ENCODE peak calls at places on chromosomes 3 and 15, in seven cellular contexts. B, Y, J, E, I, A and V are unnamed samples.

GRCh38 chr15:41629436-41629835 is 30.8 kb upstream of the MGA start:
- DNase-seq in Y (no peak), A (no peak), E (no peak), B (no peak), I (no peak), J (no peak), V (no peak)

GRCh38 chr3:39234041-39234440 is 41.6 kb upstream of the XIRP1 start:
- DNase-seq in I (no peak), A (no peak), E (no peak), Y (no peak), B (no peak), J (no peak), V (no peak)

GRCh38 chr15:72201346-72202029 is 3.9 kb upstream of the GRAMD2A start:
- DNase-seq in I (no peak), E (no peak), J (no peak), A (no peak), B (no peak), Y (no peak), V (no peak)

GRCh38 chr15:30954674-30955073 is 36.8 kb downstream of the MTMR10 start:
- DNase-seq in J (no peak), Y (no peak), E (peak; percentile 14), A (no peak), I (no peak), B (peak; percentile 41), V (no peak)

GRCh38 chr15:72554471-72555425 is 80.6 kb downstream of the ARIH1 start:
- DNase-seq in A (peak; percentile 38), I (no peak), J (no peak), E (peak; percentile 91), B (peak; percentile 93), Y (no peak), V (no peak)

GRCh38 chr15:47822066-47822465 is 104.8 kb downstream of the SEMA6D start:
- DNase-seq in A (no peak), B (no peak), E (no peak), Y (no peak), I (no peak), J (no peak), V (no peak)

GRCh38 chr15:73190189-73190601 is 137.9 kb downstream of the NEO1 start:
- DNase-seq in Y (no peak), J (no peak), I (peak; percentile 21), E (peak; percentile 17), A (no peak), B (peak; percentile 47), V (no peak)

GRCh38 chr3:179098388-179099077 is 26.9 kb upstream of the ZMAT3 start:
- DNase-seq in B (peak; percentile 79), A (peak; percentile 33), E (peak; percentile 70), Y (no peak), J (no peak), I (peak; percentile 26), V (no peak)

GRCh38 chr3:24365168-24365567 is 129.5 kb downstream of the THRB start:
- DNase-seq in A (no peak), I (peak; percentile 44), E (peak; percentile 91), Y (no peak), J (no peak), B (peak; percentile 94), V (no peak)

GRCh38 chr3:152738656-152739055 is 96.3 kb upstream of the P2RY1 start:
- DNase-seq in J (no peak), A (no peak), E (peak; percentile 10), B (peak; percentile 15), Y (no peak), I (no peak), V (no peak)

GRCh38 chr3:31227152-31227581 is 305.6 kb upstream of the STT3B start:
- DNase-seq in B (no peak), Y (no peak), I (no peak), E (peak; percentile 57), A (no peak), J (no peak), V (no peak)

GRCh38 chr15:89195836-89196235 is 25.5 kb downstream of the RLBP1 start:
- DNase-seq in I (peak; percentile 94), Y (no peak), B (no peak), E (no peak), J (no peak), A (no peak), V (no peak)

GRCh38 chr3:45608296-45608695 is 13.7 kb downstream of the LIMD1 start:
- DNase-seq in Y (no peak), J (no peak), I (no peak), B (no peak), A (no peak), E (no peak), V (no peak)

GRCh38 chr15:73564255-73564654 is 68.9 kb downstream of the NPTN start:
- DNase-seq in J (no peak), A (no peak), Y (no peak), I (peak; percentile 40), E (peak; percentile 85), B (peak; percentile 48), V (no peak)

GRCh38 chr15:38208779-38209178 is 43.9 kb upstream of the SPRED1 start:
- DNase-seq in A (no peak), I (no peak), E (no peak), Y (no peak), J (no peak), B (no peak), V (no peak)

GRCh38 chr3:111636506-111636905 is 41.4 kb upstream of the ZBED2 start:
- DNase-seq in A (no peak), J (no peak), I (no peak), E (no peak), Y (no peak), B (no peak), V (no peak)

GRCh38 chr3:113210608-113211369 is 568 bp upstream of the BOC start:
- DNase-seq in B (peak; percentile 4), A (no peak), E (no peak), I (peak; percentile 47), J (no peak), Y (peak; percentile 80), V (no peak)

GRCh38 chr3:150611666-150612065 is 8.5 kb downstream of the SELENOT start:
- DNase-seq in E (no peak), I (no peak), J (no peak), B (no peak), A (no peak), Y (no peak), V (no peak)

GRCh38 chr15:67998599-67999122 is 55.5 kb upstream of the PIAS1 start:
- DNase-seq in E (peak; percentile 67), J (no peak), A (no peak), B (peak; percentile 89), I (peak; percentile 63), Y (no peak), V (peak; percentile 17)

GRCh38 chr3:56980798-56981390 is 79.6 kb upstream of the SPATA12 start:
- DNase-seq in A (peak; percentile 88), Y (no peak), I (peak; percentile 80), J (no peak), B (peak; percentile 98), E (peak; percentile 95), V (no peak)

GRCh38 chr3:193788189-193788946 is 195.4 kb downstream of the OPA1 start:
- DNase-seq in B (peak; percentile 64), Y (peak; percentile 84), E (peak; percentile 54), I (peak; percentile 88), A (no peak), J (peak; percentile 61), V (peak; percentile 76)

GRCh38 chr15:52737720-52738119 is 52.4 kb downstream of the ONECUT1 start:
- DNase-seq in B (no peak), A (no peak), E (peak; percentile 64), J (no peak), Y (no peak), I (peak; percentile 16), V (no peak)

GRCh38 chr15:50182233-50183013 is 427 bp downstream of the SLC27A2 start:
- DNase-seq in B (peak; percentile 33), Y (no peak), J (no peak), I (peak; percentile 61), E (peak; percentile 36), A (no peak), V (peak; percentile 22)

GRCh38 chr3:55497250-55497649 is 10.1 kb upstream of the WNT5A start:
- DNase-seq in B (no peak), J (no peak), Y (no peak), I (no peak), E (no peak), A (no peak), V (no peak)

GRCh38 chr3:30502742-30503073 is 103.7 kb upstream of the TGFBR2 start:
- DNase-seq in I (peak; percentile 11), B (peak; percentile 76), J (no peak), E (peak; percentile 48), Y (no peak), A (peak; percentile 36), V (no peak)

GRCh38 chr3:49213998-49214397 is 42.6 kb downstream of the KLHDC8B start:
- DNase-seq in Y (no peak), A (no peak), J (no peak), E (no peak), B (no peak), I (no peak), V (no peak)

GRCh38 chr3:134155456-134155855 is 95.2 kb downstream of the RYK start:
- DNase-seq in Y (no peak), I (no peak), B (no peak), J (no peak), E (no peak), A (no peak), V (no peak)

GRCh38 chr3:172082269-172082668 is 42.9 kb downstream of the FNDC3B start:
- DNase-seq in J (no peak), E (no peak), Y (peak; percentile 87), B (peak; percentile 90), I (peak; percentile 84), A (peak; percentile 87), V (no peak)

GRCh38 chr15:57031605-57032004 is 113.2 kb downstream of the TCF12 start:
- DNase-seq in B (peak; percentile 81), I (no peak), J (no peak), Y (peak; percentile 70), E (no peak), A (no peak), V (no peak)

GRCh38 chr15:96767703-96768434 is 437.4 kb downstream of the NR2F2 start:
- DNase-seq in J (no peak), I (no peak), A (no peak), E (peak; percentile 63), B (no peak), Y (no peak), V (no peak)

GRCh38 chr3:65245133-65246076 is 557.6 kb upstream of the ADAMTS9 start:
- DNase-seq in J (no peak), A (no peak), Y (no peak), I (peak; percentile 27), E (no peak), B (peak; percentile 6), V (no peak)

GRCh38 chr3:101848326-101848725 is 988 bp upstream of the NFKBIZ start:
- DNase-seq in A (no peak), Y (no peak), B (no peak), E (no peak), I (no peak), J (no peak), V (no peak)

GRCh38 chr3:39148116-39149058 is 5.0 kb downstream of the CSRNP1 start:
- DNase-seq in E (no peak), Y (no peak), J (no peak), A (no peak), I (no peak), B (peak; percentile 82), V (no peak)

GRCh38 chr3:12143949-12144504 is 14.7 kb downstream of the TIMP4 start:
- DNase-seq in I (peak; percentile 71), B (peak; percentile 88), J (no peak), E (no peak), Y (peak; percentile 87), A (peak; percentile 66), V (peak; percentile 54)

GRCh38 chr3:50873376-50874157 is 198.8 kb downstream of the DOCK3 start:
- DNase-seq in J (no peak), Y (no peak), E (no peak), A (no peak), B (no peak), I (no peak), V (no peak)

GRCh38 chr15:70347766-70348558 is 250.2 kb upstream of the TLE3 start:
- DNase-seq in E (no peak), Y (no peak), A (no peak), I (no peak), J (no peak), B (no peak), V (no peak)

GRCh38 chr3:142724682-142725351 is 983 bp downstream of the TRPC1 start:
- DNase-seq in I (peak; percentile 54), A (no peak), E (peak; percentile 72), B (peak; percentile 30), Y (peak; percentile 71), J (peak; percentile 37), V (peak; percentile 34)

GRCh38 chr3:152622813-152623167 is 212.1 kb upstream of the P2RY1 start:
- DNase-seq in I (no peak), Y (no peak), A (no peak), J (no peak), E (peak; percentile 9), B (no peak), V (no peak)